ENCODE peak calls at places on chromosomes 16 and 17, in four cellular contexts. R, P, Q and Y are unnamed samples.

GRCh38 chr17:15380447-15380846 is 39.0 kb upstream of the TEKT3 start:
- DNase-seq in R (no peak), P (no peak), Q (no peak), Y (no peak)

GRCh38 chr17:10633738-10634379 is 23.2 kb downstream of the MYH3 start:
- DNase-seq in R (no peak), P (no peak), Q (no peak), Y (no peak)

GRCh38 chr16:81784042-81784785 is 5.1 kb downstream of the PLCG2 start:
- DNase-seq in R (no peak), P (no peak), Q (no peak), Y (no peak)

GRCh38 chr16:16067127-16067526 is 117.7 kb downstream of the ABCC1 start:
- DNase-seq in R (peak; percentile 90), P (no peak), Q (no peak), Y (no peak)

GRCh38 chr17:34182036-34182803 is 72.9 kb upstream of the CCL2 start:
- DNase-seq in R (no peak), P (no peak), Q (no peak), Y (no peak)

GRCh38 chr17:38444151-38444550 is 15.9 kb downstream of the ARHGAP23 start:
- DNase-seq in R (peak; percentile 65), P (no peak), Q (no peak), Y (no peak)

GRCh38 chr16:71311553-71312158 is 22.5 kb upstream of the CMTR2 start:
- DNase-seq in R (peak; percentile 2), P (no peak), Q (no peak), Y (no peak)

GRCh38 chr16:102060-102855 is 24.2 kb downstream of the MPG start:
- DNase-seq in R (no peak), P (no peak), Q (no peak), Y (no peak)

GRCh38 chr16:73915939-73916451 is 380.6 kb upstream of the PSMD7 start:
- DNase-seq in R (no peak), P (no peak), Q (no peak), Y (no peak)

GRCh38 chr16:7148606-7149005 is 184.0 kb upstream of the RBFOX1 start:
- DNase-seq in R (no peak), P (no peak), Q (no peak), Y (no peak)

GRCh38 chr16:10624527-10624926 is 44.1 kb upstream of the EMP2 start:
- DNase-seq in R (no peak), P (no peak), Q (no peak), Y (no peak)

GRCh38 chr16:84699712-84700517 is at the start of gene USP10:
- DNase-seq in R (peak; percentile 66), P (peak; percentile 37), Q (no peak), Y (peak; percentile 28)

GRCh38 chr17:67105213-67105612 is 60.9 kb downstream of the CACNG1 start:
- DNase-seq in R (peak; percentile 83), P (no peak), Q (no peak), Y (no peak)

GRCh38 chr16:85037050-85037410 is 9.4 kb downstream of the KIAA0513 start:
- DNase-seq in R (peak; percentile 24), P (peak; percentile 96), Q (no peak), Y (no peak)

GRCh38 chr17:63998050-63998720 is at the start of gene PRR29:
- DNase-seq in R (peak; percentile 36), P (no peak), Q (no peak), Y (no peak)

GRCh38 chr16:85451646-85452363 is 161.3 kb upstream of the GSE1 start:
- DNase-seq in R (no peak), P (no peak), Q (no peak), Y (no peak)

GRCh38 chr17:46783031-46783593 is 35.4 kb downstream of the WNT3 start:
- DNase-seq in R (no peak), P (no peak), Q (no peak), Y (no peak)

GRCh38 chr16:84175351-84176081 is 11.3 kb downstream of the TAF1C start:
- DNase-seq in R (peak; percentile 29), P (no peak), Q (no peak), Y (no peak)

GRCh38 chr17:42192189-42193126 is 1.8 kb downstream of the GHDC start:
- DNase-seq in R (no peak), P (no peak), Q (no peak), Y (no peak)

GRCh38 chr17:7704601-7705268 is at the start of gene EFNB3:
- DNase-seq in R (no peak), P (no peak), Q (no peak), Y (no peak)

GRCh38 chr16:86718118-86718517 is 139.8 kb downstream of the FOXL1 start:
- DNase-seq in R (no peak), P (no peak), Q (no peak), Y (no peak)

GRCh38 chr17:35931794-35932419 is 1.3 kb upstream of the RDM1 start:
- DNase-seq in R (no peak), P (no peak), Q (no peak), Y (no peak)

GRCh38 chr16:17377360-17378324 is 93.1 kb downstream of the XYLT1 start:
- DNase-seq in R (peak; percentile 59), P (no peak), Q (no peak), Y (no peak)

GRCh38 chr17:12726131-12726530 is 60.4 kb downstream of the MYOCD start:
- DNase-seq in R (no peak), P (no peak), Q (no peak), Y (no peak)

GRCh38 chr17:55341432-55341831 is 76.7 kb downstream of the HLF start:
- DNase-seq in R (peak; percentile 55), P (no peak), Q (no peak), Y (no peak)

GRCh38 chr17:66466933-66467367 is 164.5 kb downstream of the PRKCA start:
- DNase-seq in R (peak; percentile 100), P (peak; percentile 92), Q (peak; percentile 98), Y (peak; percentile 98)

GRCh38 chr16:66103245-66103644 is 263.2 kb upstream of the CDH5 start:
- DNase-seq in R (peak; percentile 52), P (no peak), Q (no peak), Y (no peak)

GRCh38 chr17:74838275-74838674 is 21.4 kb downstream of the GRIN2C start:
- DNase-seq in R (peak; percentile 28), P (no peak), Q (no peak), Y (no peak)

GRCh38 chr16:84091460-84091859 is 25.3 kb downstream of the MBTPS1 start:
- DNase-seq in R (no peak), P (no peak), Q (no peak), Y (no peak)

GRCh38 chr16:50155925-50156324 is 2.8 kb downstream of the TENT4B start:
- DNase-seq in R (no peak), P (no peak), Q (no peak), Y (no peak)
- H3K4me3 ChIP-seq in R (peak overlapping the region; percentile 85), P (no peak overlapping the region), Q (peak overlapping the region; percentile 83), Y (no peak overlapping the region)

DNA sequence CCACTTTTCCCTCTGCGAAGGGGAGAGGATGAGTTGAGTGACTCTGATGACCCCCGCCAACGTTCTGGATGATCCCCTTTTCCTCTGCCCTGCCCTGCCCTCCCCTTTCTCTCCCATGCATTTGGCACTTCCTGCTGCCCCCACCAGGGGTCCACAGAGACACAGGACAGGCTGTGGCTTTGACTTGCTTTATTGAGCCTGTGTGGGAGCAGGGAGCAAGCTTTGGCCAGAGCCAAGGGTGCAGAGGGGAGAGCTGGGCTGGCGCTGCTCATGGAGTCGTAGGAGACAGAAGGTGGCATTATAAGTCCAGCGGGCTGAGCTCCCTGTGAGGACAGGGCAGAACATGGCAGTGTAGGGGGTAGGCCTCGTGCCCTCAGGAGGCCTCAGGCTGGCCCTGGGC is 1.6 kb downstream of the PPY start:
- DNase-seq in R (peak; percentile 25), P (peak; percentile 24), Q (no peak), Y (no peak)
- TF ChIP-seq CTCF in R (peak; percentile 64), P (peak; percentile 71), Q (peak; percentile 67), Y (peak; percentile 84)

DNA sequence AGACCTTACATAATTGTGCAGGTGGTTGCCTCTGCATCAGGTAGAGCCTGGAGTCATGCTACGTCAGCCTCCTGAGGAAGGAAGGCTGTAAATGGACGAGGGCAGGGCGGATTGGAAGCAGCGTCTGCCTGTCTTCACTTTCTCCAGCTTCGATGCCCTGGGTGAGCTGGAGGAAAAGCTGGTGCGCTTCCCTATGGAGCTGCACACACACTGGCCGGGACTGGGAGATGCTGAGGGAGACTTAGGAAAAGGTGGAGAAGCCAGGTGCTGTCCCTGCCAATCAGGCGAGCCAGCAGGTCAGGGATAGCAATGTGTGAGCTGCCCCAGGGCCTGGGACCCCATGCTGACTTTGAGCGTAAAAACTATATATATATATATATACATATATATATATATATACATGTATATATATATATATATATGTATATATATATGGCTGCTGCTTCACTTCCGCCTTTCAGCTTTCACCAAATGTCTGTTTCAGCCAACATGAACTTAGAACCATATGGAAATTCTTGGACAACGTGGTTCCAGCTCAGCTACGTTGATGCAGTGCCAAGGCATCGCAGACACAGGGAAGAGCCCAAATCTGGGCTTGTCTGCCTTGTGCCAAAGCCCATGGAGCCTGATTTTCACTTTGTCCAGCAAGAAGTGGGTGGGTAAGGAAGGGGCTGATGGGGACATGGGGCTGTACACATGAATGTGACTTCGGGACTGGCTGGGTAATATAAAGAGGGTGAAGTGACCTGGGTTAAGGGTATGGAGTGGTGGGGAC is 71.5 kb upstream of the NKD1 start:
- DNase-seq in R (no peak), P (no peak), Q (no peak), Y (no peak)
- H3K4me3 ChIP-seq in R (no peak overlapping the region), P (no peak overlapping the region), Q (no peak overlapping the region), Y (no peak overlapping the region)

GRCh38 chr17:20010886-20011402 is 1.8 kb downstream of the SPECC1 start:
- DNase-seq in R (no peak), P (no peak), Q (no peak), Y (no peak)

GRCh38 chr17:20009302-20010098 is at the start of gene SPECC1:
- DNase-seq in R (peak; percentile 38), P (peak; percentile 49), Q (no peak), Y (no peak)

GRCh38 chr17:20009052-20009301 is 182 bp upstream of the SPECC1 start:
- DNase-seq in R (no peak), P (no peak), Q (no peak), Y (peak; percentile 5)

GRCh38 chr17:20008242-20009051 is 712 bp upstream of the SPECC1 start:
- DNase-seq in R (no peak), P (no peak), Q (no peak), Y (no peak)

DNA sequence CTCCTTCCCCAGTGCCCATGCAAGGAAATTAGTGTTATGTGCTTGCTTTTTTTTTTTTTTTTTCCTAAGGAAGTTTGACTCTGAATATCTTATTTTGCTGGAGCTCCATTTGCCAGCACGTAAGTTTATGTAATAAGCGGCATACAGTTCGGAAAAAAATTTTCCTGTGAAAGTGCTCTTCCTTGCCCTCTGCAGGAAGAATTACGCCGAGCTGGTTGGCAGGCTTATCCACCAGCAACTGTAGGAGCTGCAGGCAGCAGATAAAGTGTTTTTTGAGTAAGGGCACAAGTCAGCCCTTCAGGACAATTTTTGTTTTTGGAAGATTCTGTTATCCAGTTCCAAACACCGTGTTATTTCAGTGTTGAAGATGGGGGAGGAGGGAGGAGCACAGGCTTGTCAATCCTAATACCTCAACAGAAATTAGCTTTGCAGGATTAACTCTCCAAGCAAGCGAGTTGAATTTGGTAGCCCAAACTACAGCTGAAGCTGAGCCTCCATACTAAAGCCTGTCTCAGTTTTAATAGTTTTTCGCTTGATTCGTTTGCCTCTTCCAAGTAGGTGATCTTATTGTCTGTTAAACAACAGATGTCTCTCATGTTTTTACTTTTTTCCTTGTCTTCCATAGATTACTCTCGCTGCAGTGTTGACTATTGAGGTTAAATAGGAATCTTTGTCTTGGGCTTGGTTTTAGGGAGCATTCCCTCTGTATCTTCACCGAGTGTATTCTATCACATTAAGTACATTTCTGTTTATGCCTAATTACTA is 1.1 kb downstream of the SPECC1 start:
- DNase-seq in R (peak; percentile 66), P (peak; percentile 54), Q (peak; percentile 18), Y (peak; percentile 23)
- TF ChIP-seq CTCF in R (peak; percentile 64), P (peak; percentile 53), Q (peak; percentile 51), Y (peak; percentile 58)